ENCODE peak calls at places on chromosomes 13 and 19, in four cellular contexts. One of them, this sample, is unnamed. For H3K4me1, the result is how much of the 10 kb centered on the place peaks cover.

GRCh38 chr19:32253683-32254020 is 91.8 kb upstream of the ZNF507 start:
- DNase-seq in ovary: no peak
- DNase-seq in left lung: no peak
- DNase-seq in Peyer's patch: no peak
- DNase-seq in this sample: peak

GRCh38 chr19:28443361-28443760 is 769.6 kb downstream of the UQCRFS1 start:
- DNase-seq in ovary: no peak
- DNase-seq in left lung: no peak
- DNase-seq in Peyer's patch: no peak
- DNase-seq in this sample: no peak

GRCh38 chr13:24459234-24459633 is 53.3 kb downstream of the PARP4 start:
- DNase-seq in ovary: no peak
- DNase-seq in left lung: no peak
- DNase-seq in Peyer's patch: no peak
- DNase-seq in this sample: no peak

GRCh38 chr13:95950103-95950502 is 103.1 kb downstream of the UGGT2 start:
- DNase-seq in ovary: no peak
- DNase-seq in left lung: no peak
- DNase-seq in Peyer's patch: no peak
- DNase-seq in this sample: no peak

GRCh38 chr13:98910501-98910951 is 67.3 kb downstream of the DOCK9 start:
- DNase-seq in ovary: no peak
- DNase-seq in left lung: no peak
- DNase-seq in Peyer's patch: no peak
- DNase-seq in this sample: no peak

GRCh38 chr19:44712864-44713515 is 14.0 kb downstream of the CEACAM16 start:
- DNase-seq in ovary: no peak
- DNase-seq in left lung: no peak
- DNase-seq in Peyer's patch: no peak
- DNase-seq in this sample: no peak

GRCh38 chr19:29672933-29673336 is 7.7 kb downstream of the PLEKHF1 start:
- DNase-seq in ovary: no peak
- DNase-seq in left lung: peak
- DNase-seq in Peyer's patch: no peak
- DNase-seq in this sample: peak

GRCh38 chr13:27194209-27194608 is 22.6 kb upstream of the USP12 start:
- DNase-seq in ovary: no peak
- DNase-seq in left lung: no peak
- DNase-seq in Peyer's patch: no peak
- DNase-seq in this sample: no peak

GRCh38 chr13:25232937-25233515 is 54.3 kb downstream of the MTMR6 start:
- DNase-seq in ovary: no peak
- DNase-seq in left lung: no peak
- DNase-seq in Peyer's patch: no peak
- DNase-seq in this sample: no peak

GRCh38 chr19:4633140-4633967 is 6.0 kb upstream of the TNFAIP8L1 start:
- DNase-seq in ovary: no peak
- DNase-seq in left lung: peak
- DNase-seq in Peyer's patch: peak
- DNase-seq in this sample: peak

GRCh38 chr13:26695891-26696311 is 64.7 kb downstream of the GPR12 start:
- DNase-seq in ovary: no peak
- DNase-seq in left lung: no peak
- DNase-seq in Peyer's patch: no peak
- DNase-seq in this sample: no peak

GRCh38 chr13:76929320-76929719 is 19.0 kb upstream of the ACOD1 start:
- DNase-seq in ovary: no peak
- DNase-seq in left lung: no peak
- DNase-seq in Peyer's patch: no peak
- DNase-seq in this sample: no peak

GRCh38 chr13:89688908-89689307 is 1658.6 kb upstream of the MIR17HG start:
- DNase-seq in ovary: no peak
- DNase-seq in left lung: peak
- DNase-seq in Peyer's patch: no peak
- DNase-seq in this sample: no peak

GRCh38 chr13:23466144-23467002 is 32.9 kb upstream of the SACS start:
- DNase-seq in ovary: peak
- DNase-seq in left lung: peak
- DNase-seq in Peyer's patch: peak
- DNase-seq in this sample: peak

GRCh38 chr13:51212808-51213728 is 9.1 kb upstream of the FAM124A start:
- DNase-seq in ovary: no peak
- DNase-seq in left lung: no peak
- DNase-seq in Peyer's patch: no peak
- DNase-seq in this sample: no peak

GRCh38 chr19:29622191-29623070 is 16.3 kb downstream of the POP4 start:
- DNase-seq in ovary: no peak
- DNase-seq in left lung: no peak
- DNase-seq in Peyer's patch: no peak
- DNase-seq in this sample: no peak

GRCh38 chr19:14003279-14004051 is 2.7 kb downstream of the RFX1 start:
- DNase-seq in ovary: no peak
- DNase-seq in left lung: no peak
- DNase-seq in Peyer's patch: no peak
- DNase-seq in this sample: no peak

GRCh38 chr13:112467236-112467635 is 91.1 kb downstream of the SPACA7 start:
- DNase-seq in ovary: no peak
- DNase-seq in left lung: no peak
- DNase-seq in Peyer's patch: no peak
- DNase-seq in this sample: no peak

GRCh38 chr19:3507371-3508120 is 1.4 kb downstream of the FZR1 start:
- DNase-seq in ovary: peak
- DNase-seq in left lung: no peak
- DNase-seq in Peyer's patch: no peak
- DNase-seq in this sample: no peak

GRCh38 chr19:3503036-3503572 is 2.6 kb upstream of the DOHH start:
- DNase-seq in ovary: no peak
- DNase-seq in left lung: no peak
- DNase-seq in Peyer's patch: no peak
- DNase-seq in this sample: no peak

GRCh38 chr19:3505598-3506383 is at the start of gene FZR1:
- DNase-seq in ovary: peak
- DNase-seq in left lung: peak
- DNase-seq in Peyer's patch: peak
- DNase-seq in this sample: peak

GRCh38 chr19:3506384-3507340 is 551 bp downstream of the FZR1 start:
- DNase-seq in ovary: peak
- DNase-seq in left lung: peak
- DNase-seq in Peyer's patch: no peak
- DNase-seq in this sample: peak

DNA sequence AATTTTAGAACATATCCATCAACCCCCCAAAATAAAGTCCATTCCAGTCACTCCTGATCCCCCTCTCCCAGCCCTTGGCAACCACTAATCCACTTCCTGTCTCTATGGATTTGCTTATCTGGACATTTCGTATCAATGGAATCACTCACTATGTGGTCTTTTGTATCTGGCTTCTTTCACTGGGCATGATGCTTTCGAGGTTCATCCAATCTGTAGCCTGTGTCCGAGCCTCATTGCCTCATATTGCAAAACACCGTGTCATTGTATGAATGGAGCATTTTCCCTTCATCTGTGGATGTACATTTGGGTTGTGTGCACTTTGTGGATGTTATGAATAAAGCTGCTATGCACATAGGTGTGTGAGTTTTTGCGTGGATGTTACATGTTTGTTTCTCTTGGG is 1.4 kb upstream of the FZR1 start:
- DNase-seq in ovary: no peak
- DNase-seq in left lung: no peak
- DNase-seq in Peyer's patch: no peak
- DNase-seq in this sample: no peak
- H3K27ac ChIP-seq in ovary: no peak
- H3K27ac ChIP-seq in left lung: no peak
- H3K27ac ChIP-seq in Peyer's patch: no peak
- H3K27ac ChIP-seq in this sample: no peak

GRCh38 chr13:96963786-96964475 is 30.3 kb downstream of the OXGR1 start:
- DNase-seq in ovary: no peak
- DNase-seq in left lung: no peak
- DNase-seq in Peyer's patch: no peak
- DNase-seq in this sample: no peak
- TF ChIP-seq CTCF in ovary: no peak
- TF ChIP-seq CTCF in left lung: no peak
- TF ChIP-seq CTCF in Peyer's patch: no peak
- TF ChIP-seq CTCF in this sample: no peak

GRCh38 chr13:40971321-40971720 is 47.8 kb downstream of the ELF1 start:
- DNase-seq in ovary: no peak
- DNase-seq in left lung: no peak
- DNase-seq in Peyer's patch: no peak
- DNase-seq in this sample: no peak

GRCh38 chr13:40970803-40971202 is 48.3 kb downstream of the ELF1 start:
- DNase-seq in ovary: no peak
- DNase-seq in left lung: no peak
- DNase-seq in Peyer's patch: no peak
- DNase-seq in this sample: no peak

GRCh38 chr13:40966298-40966697 is 52.8 kb downstream of the ELF1 start:
- DNase-seq in ovary: no peak
- DNase-seq in left lung: no peak
- DNase-seq in Peyer's patch: no peak
- DNase-seq in this sample: no peak

GRCh38 chr13:40968416-40969000 is 50.6 kb downstream of the ELF1 start:
- DNase-seq in ovary: no peak
- DNase-seq in left lung: no peak
- DNase-seq in Peyer's patch: no peak
- DNase-seq in this sample: no peak

GRCh38 chr13:40969169-40969901 is 49.8 kb downstream of the ELF1 start:
- DNase-seq in ovary: no peak
- DNase-seq in left lung: no peak
- DNase-seq in Peyer's patch: no peak
- DNase-seq in this sample: no peak
- H3K4me1 ChIP-seq in ovary: under half
- H3K4me1 ChIP-seq in left lung: under half
- H3K4me1 ChIP-seq in Peyer's patch: under half
- H3K4me1 ChIP-seq in this sample: half or more

GRCh38 chr13:109427695-109428094 is 358.7 kb downstream of the IRS2 start:
- DNase-seq in ovary: no peak
- DNase-seq in left lung: no peak
- DNase-seq in Peyer's patch: no peak
- DNase-seq in this sample: no peak

GRCh38 chr13:109426690-109426990 is 359.7 kb downstream of the IRS2 start:
- DNase-seq in ovary: no peak
- DNase-seq in left lung: no peak
- DNase-seq in Peyer's patch: no peak
- DNase-seq in this sample: no peak

GRCh38 chr13:109425821-109426689 is 360.3 kb downstream of the IRS2 start:
- DNase-seq in ovary: no peak
- DNase-seq in left lung: no peak
- DNase-seq in Peyer's patch: no peak
- DNase-seq in this sample: no peak

GRCh38 chr13:109428146-109428545 is 358.2 kb downstream of the IRS2 start:
- DNase-seq in ovary: no peak
- DNase-seq in left lung: no peak
- DNase-seq in Peyer's patch: no peak
- DNase-seq in this sample: no peak

DNA sequence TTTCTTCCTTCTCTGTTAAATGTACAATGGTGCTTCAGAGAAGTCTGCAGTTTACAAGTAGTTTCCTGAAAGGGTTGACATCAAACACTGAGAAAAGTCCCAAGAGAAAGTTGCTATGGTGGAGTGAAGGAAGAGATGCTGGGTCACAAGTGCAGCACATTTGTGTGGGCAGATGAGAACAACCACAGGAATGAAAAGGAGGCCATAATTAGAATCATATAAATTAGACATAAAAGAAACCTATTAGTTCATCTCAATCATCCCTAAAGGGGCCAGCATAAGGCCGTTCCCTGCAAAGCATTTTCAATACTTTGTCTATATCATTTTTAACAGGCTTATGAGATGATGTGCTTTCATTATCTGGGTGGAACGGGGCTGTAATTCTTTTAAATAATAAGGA is 359.2 kb downstream of the IRS2 start:
- DNase-seq in ovary: no peak
- DNase-seq in left lung: no peak
- DNase-seq in Peyer's patch: no peak
- DNase-seq in this sample: no peak
- H3K27ac ChIP-seq in ovary: no peak
- H3K27ac ChIP-seq in left lung: no peak
- H3K27ac ChIP-seq in Peyer's patch: no peak
- H3K27ac ChIP-seq in this sample: no peak

GRCh38 chr13:33514362-33514761 is 228.8 kb upstream of the STARD13 start:
- DNase-seq in ovary: no peak
- DNase-seq in left lung: no peak
- DNase-seq in Peyer's patch: no peak
- DNase-seq in this sample: no peak
- TF ChIP-seq CTCF in ovary: no peak
- TF ChIP-seq CTCF in left lung: no peak
- TF ChIP-seq CTCF in Peyer's patch: no peak
- TF ChIP-seq CTCF in this sample: no peak

DNA sequence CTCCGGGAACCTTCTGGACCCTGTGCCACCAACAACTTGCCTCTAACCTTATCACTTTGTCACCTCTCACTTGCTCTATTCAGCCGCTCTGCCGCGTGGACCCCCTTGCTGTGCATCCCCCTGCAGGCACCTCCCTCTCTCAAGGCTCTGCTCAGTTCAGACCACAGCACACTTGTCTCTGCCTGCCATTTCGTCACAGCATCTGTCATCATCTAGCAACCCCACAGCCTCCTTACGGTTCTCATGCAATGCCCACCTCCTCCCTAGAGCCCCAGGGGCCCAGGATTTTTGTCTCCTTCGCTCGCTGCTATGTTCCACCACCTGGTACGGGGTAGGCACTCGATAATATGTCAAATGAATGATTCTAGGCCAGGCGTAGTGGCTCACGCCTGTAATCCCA is 4.8 kb downstream of the HAUS8 start:
- DNase-seq in ovary: no peak
- DNase-seq in left lung: no peak
- DNase-seq in Peyer's patch: no peak
- DNase-seq in this sample: no peak
- H3K4me1 ChIP-seq in ovary: under half
- H3K4me1 ChIP-seq in left lung: under half
- H3K4me1 ChIP-seq in Peyer's patch: under half
- H3K4me1 ChIP-seq in this sample: under half

GRCh38 chr19:46761418-46761831 is 15.2 kb upstream of the STRN4 start:
- DNase-seq in ovary: no peak
- DNase-seq in left lung: no peak
- DNase-seq in Peyer's patch: no peak
- DNase-seq in this sample: no peak
- H3K27ac ChIP-seq in ovary: no peak
- H3K27ac ChIP-seq in left lung: peak
- H3K27ac ChIP-seq in Peyer's patch: no peak
- H3K27ac ChIP-seq in this sample: peak

GRCh38 chr19:6551607-6552450 is 21.0 kb downstream of the TNFSF9 start:
- DNase-seq in ovary: no peak
- DNase-seq in left lung: no peak
- DNase-seq in Peyer's patch: peak
- DNase-seq in this sample: no peak
- TF ChIP-seq CTCF in ovary: no peak
- TF ChIP-seq CTCF in left lung: no peak
- TF ChIP-seq CTCF in Peyer's patch: no peak
- TF ChIP-seq CTCF in this sample: no peak

GRCh38 chr19:38697197-38697596 is 47.1 kb downstream of the CAPN12 start:
- DNase-seq in ovary: no peak
- DNase-seq in left lung: no peak
- DNase-seq in Peyer's patch: no peak
- DNase-seq in this sample: no peak
- H3K4me1 ChIP-seq in ovary: under half
- H3K4me1 ChIP-seq in left lung: under half
- H3K4me1 ChIP-seq in Peyer's patch: half or more
- H3K4me1 ChIP-seq in this sample: half or more

This sample was measured in sigmoid colon.